ENCODE peak calls at places on chromosome 7, in seven cellular contexts. A, J, M, V, E, K and S are unnamed samples.

GRCh38 chr7:13987395-13987794 is 2.1 kb downstream of the ETV1 start:
- DNase-seq in A (no peak), J (no peak), M (no peak), V (no peak), E (no peak), K (no peak), S (no peak)

GRCh38 chr7:149776305-149776704 is 2.9 kb upstream of the ZNF467 start:
- DNase-seq in A (peak; percentile 56), J (peak; percentile 61), M (no peak), V (no peak), E (no peak), K (peak; percentile 63), S (peak; percentile 25)

GRCh38 chr7:158649279-158649678 is 55.3 kb downstream of the NCAPG2 start:
- DNase-seq in A (peak; percentile 21), J (no peak), M (no peak), V (no peak), E (no peak), K (no peak), S (peak; percentile 90)

GRCh38 chr7:11830582-11831382 is 1.2 kb downstream of the THSD7A start:
- DNase-seq in A (no peak), J (peak; percentile 19), M (no peak), V (no peak), E (no peak), K (no peak), S (no peak)

GRCh38 chr7:90788057-90788456 is 191.9 kb downstream of the CDK14 start:
- DNase-seq in A (no peak), J (no peak), M (no peak), V (no peak), E (no peak), K (no peak), S (no peak)

GRCh38 chr7:43303740-43304241 is 191.3 kb downstream of the HECW1 start:
- DNase-seq in A (no peak), J (no peak), M (no peak), V (no peak), E (no peak), K (no peak), S (peak; percentile 9)

GRCh38 chr7:29510028-29510427 is 53.6 kb upstream of the PRR15 start:
- DNase-seq in A (no peak), J (no peak), M (no peak), V (no peak), E (no peak), K (no peak), S (no peak)

GRCh38 chr7:88402529-88402928 is 95.8 kb upstream of the STEAP4 start:
- DNase-seq in A (no peak), J (no peak), M (no peak), V (no peak), E (no peak), K (no peak), S (no peak)

GRCh38 chr7:22109761-22110160 is 164.1 kb upstream of the CDCA7L start:
- DNase-seq in A (no peak), J (peak; percentile 49), M (peak; percentile 73), V (peak; percentile 57), E (no peak), K (peak; percentile 45), S (no peak)

GRCh38 chr7:132527467-132528410 is 48.5 kb downstream of the PLXNA4 start:
- DNase-seq in A (no peak), J (no peak), M (no peak), V (no peak), E (no peak), K (no peak), S (no peak)

GRCh38 chr7:1697499-1698125 is 27.5 kb downstream of the ELFN1 start:
- DNase-seq in A (no peak), J (peak; percentile 1), M (no peak), V (no peak), E (peak; percentile 37), K (no peak), S (no peak)

GRCh38 chr7:17829001-17829400 is 111.3 kb downstream of the SNX13 start:
- DNase-seq in A (no peak), J (no peak), M (no peak), V (no peak), E (no peak), K (no peak), S (no peak)

GRCh38 chr7:34844401-34844800 is 186.4 kb downstream of the NPSR1 start:
- DNase-seq in A (no peak), J (no peak), M (no peak), V (no peak), E (no peak), K (no peak), S (no peak)

GRCh38 chr7:89549768-89550167 is 604.5 kb upstream of the STEAP1 start:
- DNase-seq in A (no peak), J (no peak), M (peak; percentile 15), V (no peak), E (no peak), K (no peak), S (no peak)

GRCh38 chr7:2834748-2835441 is 9.2 kb downstream of the GNA12 start:
- DNase-seq in A (no peak), J (no peak), M (no peak), V (no peak), E (no peak), K (no peak), S (no peak)

GRCh38 chr7:142303650-142304049 is 45.8 kb upstream of the PRSS58 start:
- DNase-seq in A (peak; percentile 42), J (no peak), M (no peak), V (peak; percentile 20), E (no peak), K (peak; percentile 48), S (no peak)

GRCh38 chr7:140475747-140476333 is 3.5 kb downstream of the MKRN1 start:
- DNase-seq in A (peak; percentile 35), J (peak; percentile 57), M (no peak), V (peak; percentile 44), E (no peak), K (peak; percentile 30), S (peak; percentile 16)

GRCh38 chr7:128833148-128833938 is 3.1 kb downstream of the FLNC start:
- DNase-seq in A (peak; percentile 33), J (no peak), M (no peak), V (no peak), E (peak; percentile 48), K (no peak), S (peak; percentile 79)

GRCh38 chr7:47669178-47669878 is 87.4 kb upstream of the TNS3 start:
- DNase-seq in A (peak; percentile 69), J (peak; percentile 85), M (no peak), V (peak; percentile 92), E (no peak), K (no peak), S (peak; percentile 98)

GRCh38 chr7:47671358-47671757 is 89.4 kb upstream of the TNS3 start:
- DNase-seq in A (no peak), J (no peak), M (no peak), V (no peak), E (no peak), K (no peak), S (no peak)

GRCh38 chr7:47672966-47673365 is 91.1 kb upstream of the TNS3 start:
- DNase-seq in A (peak; percentile 33), J (no peak), M (no peak), V (no peak), E (no peak), K (no peak), S (no peak)

GRCh38 chr7:47670738-47671137 is 88.8 kb upstream of the TNS3 start:
- DNase-seq in A (no peak), J (no peak), M (no peak), V (peak; percentile 93), E (no peak), K (no peak), S (no peak)

GRCh38 chr7:47672267-47672920 is 90.5 kb upstream of the TNS3 start:
- DNase-seq in A (no peak), J (no peak), M (no peak), V (peak; percentile 29), E (no peak), K (no peak), S (no peak)
- TF ChIP-seq CTCF in A (no peak), J (no peak), M (no peak), V (no peak), E (no peak), K (no peak), S (no peak)

DNA sequence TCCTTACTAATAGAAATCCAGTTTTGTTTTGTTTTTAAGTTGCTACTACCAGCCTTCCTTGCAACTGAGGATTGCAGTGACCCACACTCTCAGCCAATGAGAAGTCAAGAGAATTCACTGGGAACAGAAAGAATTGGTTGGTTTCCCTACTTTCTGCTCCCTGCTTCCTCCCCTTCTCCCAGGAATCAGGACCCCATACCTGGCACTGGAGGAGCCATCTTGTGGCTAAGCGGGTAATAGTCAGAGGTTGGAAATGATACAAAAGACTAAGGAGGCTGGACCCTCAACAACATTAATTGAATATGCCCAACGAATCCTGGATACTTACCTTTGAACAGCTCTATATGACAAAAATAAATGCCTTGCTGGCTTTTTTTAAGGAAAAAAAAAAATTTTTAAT is 6.3 kb downstream of the TMEM176A start:
- DNase-seq in A (no peak), J (no peak), M (no peak), V (no peak), E (no peak), K (no peak), S (no peak)
- TF ChIP-seq CTCF in A (no peak), J (no peak), M (no peak), V (no peak), E (no peak), K (no peak), S (no peak)

GRCh38 chr7:137606061-137606674 is 240.6 kb downstream of the DGKI start:
- DNase-seq in A (no peak), J (no peak), M (no peak), V (peak; percentile 48), E (no peak), K (no peak), S (peak; percentile 57)
- TF ChIP-seq CTCF in A (peak; percentile 83), J (no peak), M (peak; percentile 27), V (peak; percentile 19), E (peak; percentile 16), K (peak; percentile 84), S (peak; percentile 25)

GRCh38 chr7:31059551-31059950 is 7.4 kb downstream of the ADCYAP1R1 start:
- DNase-seq in A (no peak), J (peak; percentile 11), M (peak; percentile 76), V (no peak), E (no peak), K (peak; percentile 65), S (no peak)
- TF ChIP-seq CTCF in A (no peak), J (no peak), M (no peak), V (no peak), E (no peak), K (no peak), S (no peak)

DNA sequence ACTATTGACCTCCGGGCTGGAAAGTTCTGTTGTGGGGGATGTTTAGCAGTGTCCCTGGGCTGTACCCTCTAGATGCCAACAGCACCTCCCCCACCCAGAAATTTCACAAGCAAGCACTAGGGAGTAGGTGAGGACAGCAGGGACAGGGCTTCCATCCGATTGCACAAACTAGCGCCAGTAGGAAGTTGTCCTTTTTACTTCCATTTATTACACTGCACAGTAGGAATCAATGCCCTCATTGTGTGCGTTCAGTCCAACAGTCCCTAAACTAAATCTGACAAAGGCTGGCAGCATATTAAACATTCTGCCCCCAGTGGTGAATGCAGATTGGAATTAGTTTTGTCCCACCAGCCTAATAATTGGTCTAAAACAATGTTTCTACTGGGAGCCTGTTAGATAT is 6.4 kb upstream of the SOSTDC1 start:
- DNase-seq in A (no peak), J (no peak), M (no peak), V (no peak), E (no peak), K (no peak), S (no peak)
- TF ChIP-seq CTCF in A (no peak), J (no peak), M (no peak), V (no peak), E (no peak), K (no peak), S (no peak)